ENCODE peak calls at places on chromosomes 12 and 14, in seven cellular contexts. W is stimulated activated CD8-positive, alpha-beta memory T cell treated with anti-CD3 and anti-CD28 coated beads, Interleukin-2, amount 100 ng/mL, for 1 hour; D is DMS153; N is GM12864; M is smooth muscle cell of the brain vasculature; K is activated CD4-positive, alpha-beta T cell treated with anti-CD3 and anti-CD28 coated beads for 48 hours; F is posterior cingulate gyrus. U is an unnamed sample.

GRCh38 chr14:73491977-73492552 is 1.3 kb downstream of the RIOX1 start:
- DNase-seq in W (no peak), D (no peak), N (no peak), M (no peak), K (no peak), F (peak), U (no peak)

GRCh38 chr12:48349471-48349870 is 1.2 kb downstream of the ZNF641 start:
- DNase-seq in W (no peak), D (no peak), N (no peak), M (no peak), K (no peak), F (no peak), U (no peak)

GRCh38 chr14:61761557-61761956 is 663 bp upstream of the SNAPC1 start:
- DNase-seq in W (no peak), D (no peak), N (no peak), M (no peak), K (no peak), F (no peak), U (no peak)

GRCh38 chr12:18700254-18700653 is 37.6 kb downstream of the PLCZ1 start:
- DNase-seq in W (no peak), D (no peak), N (no peak), M (no peak), K (no peak), F (no peak), U (no peak)

GRCh38 chr12:5768171-5768879 is 176.7 kb downstream of the ANO2 start:
- DNase-seq in W (no peak), D (no peak), N (no peak), M (no peak), K (no peak), F (peak), U (no peak)

GRCh38 chr12:75970310-75970709 is 61.3 kb downstream of the PHLDA1 start:
- DNase-seq in W (no peak), D (no peak), N (no peak), M (no peak), K (no peak), F (no peak), U (no peak)

GRCh38 chr12:7001921-7002591 is 16.2 kb downstream of the LPCAT3 start:
- DNase-seq in W (no peak), D (no peak), N (no peak), M (no peak), K (no peak), F (no peak), U (no peak)

GRCh38 chr14:67940894-67941455 is 121.4 kb downstream of the RAD51B start:
- DNase-seq in W (no peak), D (no peak), N (no peak), M (peak), K (no peak), F (no peak), U (no peak)

U was measured in NCI-H1436.